ENCODE peak calls at places on chromosome 16, in five cellular contexts. One of them, this sample, is unnamed.

GRCh38 chr16:6153901-6154300 is 1056.3 kb upstream of the EEF2KMT start:
- DNase-seq in right lobe of liver: no peak
- DNase-seq in heart left ventricle: no peak
- DNase-seq in tibial nerve: no peak
- DNase-seq in stomach: no peak
- DNase-seq in this sample: peak; percentile 27

GRCh38 chr16:81786321-81786720 is 7.2 kb downstream of the PLCG2 start:
- DNase-seq in stomach: no peak
- DNase-seq in tibial nerve: no peak
- DNase-seq in heart left ventricle: no peak
- DNase-seq in right lobe of liver: no peak
- DNase-seq in this sample: peak; percentile 41

GRCh38 chr16:50781518-50781917 is 39.6 kb downstream of the CYLD start:
- DNase-seq in tibial nerve: no peak
- DNase-seq in heart left ventricle: no peak
- DNase-seq in stomach: no peak
- DNase-seq in right lobe of liver: no peak
- DNase-seq in this sample: no peak

GRCh38 chr16:64920211-64920610 is 201.7 kb downstream of the CDH11 start:
- DNase-seq in tibial nerve: no peak
- DNase-seq in right lobe of liver: no peak
- DNase-seq in heart left ventricle: no peak
- DNase-seq in stomach: no peak
- DNase-seq in this sample: no peak

GRCh38 chr16:89442588-89442987 is 47.8 kb downstream of the ANKRD11 start:
- DNase-seq in heart left ventricle: no peak
- DNase-seq in right lobe of liver: no peak
- DNase-seq in tibial nerve: no peak
- DNase-seq in stomach: no peak
- DNase-seq in this sample: no peak

GRCh38 chr16:30949655-30950515 is 1.0 kb downstream of the ORAI3 start:
- DNase-seq in stomach: peak; percentile 67
- DNase-seq in right lobe of liver: peak; percentile 98
- DNase-seq in tibial nerve: peak; percentile 88
- DNase-seq in heart left ventricle: peak; percentile 87
- DNase-seq in this sample: peak; percentile 46

GRCh38 chr16:55532227-55532626 is 23.4 kb downstream of the LPCAT2 start:
- DNase-seq in stomach: no peak
- DNase-seq in tibial nerve: no peak
- DNase-seq in right lobe of liver: no peak
- DNase-seq in heart left ventricle: no peak
- DNase-seq in this sample: no peak

GRCh38 chr16:5870886-5871715 is 773.5 kb upstream of the EEF2KMT start:
- DNase-seq in heart left ventricle: no peak
- DNase-seq in right lobe of liver: no peak
- DNase-seq in tibial nerve: no peak
- DNase-seq in stomach: no peak
- DNase-seq in this sample: no peak

GRCh38 chr16:25219070-25219737 is 2.5 kb downstream of the AQP8 start:
- DNase-seq in heart left ventricle: no peak
- DNase-seq in right lobe of liver: peak; percentile 83
- DNase-seq in tibial nerve: no peak
- DNase-seq in stomach: peak; percentile 38
- DNase-seq in this sample: no peak

GRCh38 chr16:27404163-27404823 is 2.3 kb downstream of the IL21R start:
- DNase-seq in right lobe of liver: no peak
- DNase-seq in tibial nerve: no peak
- DNase-seq in stomach: no peak
- DNase-seq in heart left ventricle: no peak
- DNase-seq in this sample: no peak

GRCh38 chr16:66134875-66135274 is 231.6 kb upstream of the CDH5 start:
- DNase-seq in heart left ventricle: no peak
- DNase-seq in stomach: no peak
- DNase-seq in tibial nerve: no peak
- DNase-seq in right lobe of liver: no peak
- DNase-seq in this sample: no peak

GRCh38 chr16:69187387-69187890 is 475 bp downstream of the SNTB2 start:
- DNase-seq in right lobe of liver: peak; percentile 64
- DNase-seq in tibial nerve: peak; percentile 31
- DNase-seq in stomach: peak; percentile 60
- DNase-seq in heart left ventricle: peak; percentile 55
- DNase-seq in this sample: no peak

GRCh38 chr16:50308237-50308965 is 42.0 kb downstream of the ADCY7 start:
- DNase-seq in heart left ventricle: no peak
- DNase-seq in right lobe of liver: no peak
- DNase-seq in stomach: peak; percentile 22
- DNase-seq in tibial nerve: no peak
- DNase-seq in this sample: no peak

GRCh38 chr16:50096791-50097190 is 31.0 kb downstream of the HEATR3 start:
- DNase-seq in right lobe of liver: no peak
- DNase-seq in heart left ventricle: no peak
- DNase-seq in tibial nerve: no peak
- DNase-seq in stomach: no peak
- DNase-seq in this sample: peak; percentile 43

GRCh38 chr16:23827245-23827543 is 8.6 kb upstream of the PRKCB start:
- DNase-seq in heart left ventricle: no peak
- DNase-seq in tibial nerve: no peak
- DNase-seq in stomach: no peak
- DNase-seq in right lobe of liver: no peak
- DNase-seq in this sample: no peak

GRCh38 chr16:77557385-77557784 is 122.6 kb upstream of the ADAMTS18 start:
- DNase-seq in heart left ventricle: no peak
- DNase-seq in right lobe of liver: no peak
- DNase-seq in tibial nerve: no peak
- DNase-seq in stomach: no peak
- DNase-seq in this sample: no peak

GRCh38 chr16:24289301-24289700 is 33.2 kb downstream of the CACNG3 start:
- DNase-seq in heart left ventricle: no peak
- DNase-seq in right lobe of liver: no peak
- DNase-seq in tibial nerve: no peak
- DNase-seq in stomach: no peak
- DNase-seq in this sample: no peak

GRCh38 chr16:16016388-16016964 is 67.1 kb downstream of the ABCC1 start:
- DNase-seq in heart left ventricle: no peak
- DNase-seq in stomach: no peak
- DNase-seq in tibial nerve: no peak
- DNase-seq in right lobe of liver: no peak
- DNase-seq in this sample: no peak

GRCh38 chr16:55280622-55281021 is 43.4 kb upstream of the IRX6 start:
- DNase-seq in heart left ventricle: no peak
- DNase-seq in right lobe of liver: no peak
- DNase-seq in tibial nerve: no peak
- DNase-seq in stomach: no peak
- DNase-seq in this sample: no peak

GRCh38 chr16:57331355-57331754 is 27.2 kb upstream of the CCL22 start:
- DNase-seq in stomach: no peak
- DNase-seq in right lobe of liver: no peak
- DNase-seq in tibial nerve: no peak
- DNase-seq in heart left ventricle: no peak
- DNase-seq in this sample: no peak

GRCh38 chr16:2180962-2181923 is 15.2 kb downstream of the CASKIN1 start:
- DNase-seq in stomach: no peak
- DNase-seq in heart left ventricle: no peak
- DNase-seq in tibial nerve: no peak
- DNase-seq in right lobe of liver: no peak
- DNase-seq in this sample: no peak

GRCh38 chr16:17160285-17160854 is 310.4 kb downstream of the XYLT1 start:
- DNase-seq in tibial nerve: no peak
- DNase-seq in stomach: no peak
- DNase-seq in heart left ventricle: no peak
- DNase-seq in right lobe of liver: no peak
- DNase-seq in this sample: no peak

GRCh38 chr16:31010539-31010938 is at the start of gene STX1B:
- DNase-seq in tibial nerve: no peak
- DNase-seq in heart left ventricle: no peak
- DNase-seq in stomach: no peak
- DNase-seq in right lobe of liver: no peak
- DNase-seq in this sample: no peak

GRCh38 chr16:69036399-69037091 is 68.9 kb upstream of the HAS3 start:
- DNase-seq in right lobe of liver: no peak
- DNase-seq in tibial nerve: no peak
- DNase-seq in heart left ventricle: no peak
- DNase-seq in stomach: no peak
- DNase-seq in this sample: no peak

GRCh38 chr16:75868636-75869389 is 142.5 kb upstream of the CPHXL start:
- DNase-seq in tibial nerve: no peak
- DNase-seq in stomach: no peak
- DNase-seq in heart left ventricle: no peak
- DNase-seq in right lobe of liver: no peak
- DNase-seq in this sample: no peak

GRCh38 chr16:81401035-81401950 is 43.3 kb upstream of the CMIP start:
- DNase-seq in tibial nerve: no peak
- DNase-seq in heart left ventricle: peak; percentile 48
- DNase-seq in right lobe of liver: no peak
- DNase-seq in stomach: no peak
- DNase-seq in this sample: peak; percentile 77

GRCh38 chr16:26721290-26721689 is 345.4 kb upstream of the C16orf82 start:
- DNase-seq in stomach: no peak
- DNase-seq in heart left ventricle: no peak
- DNase-seq in tibial nerve: no peak
- DNase-seq in right lobe of liver: no peak
- DNase-seq in this sample: no peak

GRCh38 chr16:20268409-20268808 is 58.9 kb downstream of the GP2 start:
- DNase-seq in right lobe of liver: no peak
- DNase-seq in stomach: no peak
- DNase-seq in tibial nerve: no peak
- DNase-seq in heart left ventricle: no peak
- DNase-seq in this sample: no peak

GRCh38 chr16:21646721-21647561 is 5.5 kb downstream of the IGSF6 start:
- DNase-seq in heart left ventricle: no peak
- DNase-seq in right lobe of liver: no peak
- DNase-seq in tibial nerve: no peak
- DNase-seq in stomach: peak; percentile 35
- DNase-seq in this sample: no peak

GRCh38 chr16:52491216-52491615 is 55.7 kb downstream of the TOX3 start:
- DNase-seq in tibial nerve: no peak
- DNase-seq in stomach: no peak
- DNase-seq in heart left ventricle: no peak
- DNase-seq in right lobe of liver: no peak
- DNase-seq in this sample: no peak

GRCh38 chr16:22132801-22133200 is 29.5 kb upstream of the SDR42E2 start:
- DNase-seq in right lobe of liver: no peak
- DNase-seq in heart left ventricle: no peak
- DNase-seq in tibial nerve: no peak
- DNase-seq in stomach: no peak
- DNase-seq in this sample: no peak

GRCh38 chr16:11032922-11033291 is 88.5 kb downstream of the CLEC16A start:
- DNase-seq in heart left ventricle: peak; percentile 34
- DNase-seq in right lobe of liver: no peak
- DNase-seq in stomach: peak; percentile 25
- DNase-seq in tibial nerve: peak; percentile 42
- DNase-seq in this sample: no peak

GRCh38 chr16:89300311-89300975 is 82.9 kb downstream of the ZNF778 start:
- DNase-seq in heart left ventricle: peak; percentile 51
- DNase-seq in tibial nerve: no peak
- DNase-seq in stomach: peak; percentile 82
- DNase-seq in right lobe of liver: no peak
- DNase-seq in this sample: no peak

GRCh38 chr16:12184419-12184831 is 207.9 kb downstream of the SNX29 start:
- DNase-seq in heart left ventricle: no peak
- DNase-seq in tibial nerve: no peak
- DNase-seq in right lobe of liver: no peak
- DNase-seq in stomach: no peak
- DNase-seq in this sample: no peak

GRCh38 chr16:29820730-29821662 is 734 bp downstream of the MVP start:
- DNase-seq in heart left ventricle: peak; percentile 37
- DNase-seq in tibial nerve: no peak
- DNase-seq in stomach: peak; percentile 86
- DNase-seq in right lobe of liver: peak; percentile 76
- DNase-seq in this sample: no peak

GRCh38 chr16:29820271-29820701 is at the start of gene MVP:
- DNase-seq in tibial nerve: peak; percentile 55
- DNase-seq in heart left ventricle: peak; percentile 75
- DNase-seq in right lobe of liver: peak; percentile 77
- DNase-seq in stomach: peak; percentile 78
- DNase-seq in this sample: peak; percentile 32

GRCh38 chr16:29818082-29818481 is 2.1 kb downstream of the PAGR1 start:
- DNase-seq in stomach: no peak
- DNase-seq in heart left ventricle: no peak
- DNase-seq in tibial nerve: no peak
- DNase-seq in right lobe of liver: no peak
- DNase-seq in this sample: no peak

GRCh38 chr16:29821663-29822115 is 1.4 kb downstream of the MVP start:
- DNase-seq in tibial nerve: no peak
- DNase-seq in stomach: peak; percentile 40
- DNase-seq in right lobe of liver: no peak
- DNase-seq in heart left ventricle: no peak
- DNase-seq in this sample: peak; percentile 65

GRCh38 chr16:29819506-29819905 is 756 bp upstream of the MVP start:
- DNase-seq in tibial nerve: no peak
- DNase-seq in right lobe of liver: no peak
- DNase-seq in stomach: no peak
- DNase-seq in heart left ventricle: no peak
- DNase-seq in this sample: no peak
- TF ChIP-seq CTCF in tibial nerve: no peak
- TF ChIP-seq CTCF in right lobe of liver: no peak
- TF ChIP-seq CTCF in stomach: no peak
- TF ChIP-seq CTCF in heart left ventricle: no peak
- TF ChIP-seq CTCF in this sample: peak; percentile 34

GRCh38 chr16:85901110-85901509 is 2.1 kb downstream of the IRF8 start:
- DNase-seq in stomach: no peak
- DNase-seq in tibial nerve: no peak
- DNase-seq in heart left ventricle: no peak
- DNase-seq in right lobe of liver: no peak
- DNase-seq in this sample: no peak
- H3K27me3 ChIP-seq in stomach: peaks cover 9% of the 10 kb centered on the region
- H3K27me3 ChIP-seq in tibial nerve: no peaks in the 10 kb centered on the region
- H3K27me3 ChIP-seq in heart left ventricle: peaks cover 44% of the 10 kb centered on the region
- H3K27me3 ChIP-seq in right lobe of liver: no peaks in the 10 kb centered on the region
- H3K27me3 ChIP-seq in this sample: peaks cover 8% of the 10 kb centered on the region

GRCh38 chr16:87432330-87432915 is 40.3 kb downstream of the MAP1LC3B start:
- DNase-seq in heart left ventricle: no peak
- DNase-seq in right lobe of liver: no peak
- DNase-seq in stomach: no peak
- DNase-seq in tibial nerve: no peak
- DNase-seq in this sample: no peak
- H3K27ac ChIP-seq in heart left ventricle: no peak overlapping the region
- H3K27ac ChIP-seq in right lobe of liver: no peak overlapping the region
- H3K27ac ChIP-seq in stomach: no peak overlapping the region
- H3K27ac ChIP-seq in tibial nerve: no peak overlapping the region
- H3K27ac ChIP-seq in this sample: no peak overlapping the region

GRCh38 chr16:74034862-74035261 is 261.8 kb upstream of the PSMD7 start:
- DNase-seq in tibial nerve: no peak
- DNase-seq in right lobe of liver: no peak
- DNase-seq in heart left ventricle: no peak
- DNase-seq in stomach: no peak
- DNase-seq in this sample: peak; percentile 16

GRCh38 chr16:74030000-74030399 is 266.6 kb upstream of the PSMD7 start:
- DNase-seq in tibial nerve: no peak
- DNase-seq in heart left ventricle: no peak
- DNase-seq in right lobe of liver: no peak
- DNase-seq in stomach: no peak
- DNase-seq in this sample: no peak

GRCh38 chr16:74031551-74031950 is 265.1 kb upstream of the PSMD7 start:
- DNase-seq in tibial nerve: no peak
- DNase-seq in right lobe of liver: no peak
- DNase-seq in stomach: no peak
- DNase-seq in heart left ventricle: no peak
- DNase-seq in this sample: no peak

GRCh38 chr16:74035816-74036215 is 260.8 kb upstream of the PSMD7 start:
- DNase-seq in stomach: no peak
- DNase-seq in tibial nerve: no peak
- DNase-seq in heart left ventricle: no peak
- DNase-seq in right lobe of liver: no peak
- DNase-seq in this sample: peak; percentile 5
- TF ChIP-seq CTCF in stomach: no peak
- TF ChIP-seq CTCF in tibial nerve: no peak
- TF ChIP-seq CTCF in heart left ventricle: no peak
- TF ChIP-seq CTCF in right lobe of liver: peak; percentile 9
- TF ChIP-seq CTCF in this sample: peak; percentile 49